ENCODE peak calls at places on chromosomes 3 and 15, in four cellular contexts. One of them, this sample, is unnamed.

GRCh38 chr3:129358177-129359101 is 70.0 kb downstream of the EFCAB12 start:
- DNase-seq in upper lobe of left lung: peak
- DNase-seq in HepG2: no peak
- DNase-seq in stomach: no peak
- DNase-seq in this sample: peak

GRCh38 chr3:128804017-128804816 is 75.2 kb upstream of the ACAD9 start:
- DNase-seq in upper lobe of left lung: no peak
- DNase-seq in stomach: no peak
- DNase-seq in HepG2: no peak
- DNase-seq in this sample: no peak

GRCh38 chr3:64184621-64185020 is 40.6 kb downstream of the PRICKLE2 start:
- DNase-seq in stomach: no peak
- DNase-seq in upper lobe of left lung: no peak
- DNase-seq in HepG2: no peak
- DNase-seq in this sample: no peak

GRCh38 chr3:56894912-56895431 is 93.2 kb upstream of the ARHGEF3 start:
- DNase-seq in HepG2: no peak
- DNase-seq in upper lobe of left lung: no peak
- DNase-seq in stomach: no peak
- DNase-seq in this sample: no peak

GRCh38 chr3:115836944-115837343 is 213.6 kb downstream of the GAP43 start:
- DNase-seq in upper lobe of left lung: no peak
- DNase-seq in HepG2: no peak
- DNase-seq in stomach: no peak
- DNase-seq in this sample: no peak

GRCh38 chr3:147398841-147399534 is 7.4 kb downstream of the ZIC4 start:
- DNase-seq in stomach: no peak
- DNase-seq in HepG2: no peak
- DNase-seq in upper lobe of left lung: no peak
- DNase-seq in this sample: no peak

GRCh38 chr3:171132873-171133272 is 106.4 kb upstream of the SLC2A2 start:
- DNase-seq in upper lobe of left lung: no peak
- DNase-seq in stomach: no peak
- DNase-seq in HepG2: no peak
- DNase-seq in this sample: no peak

GRCh38 chr3:51311055-51311454 is 74.0 kb upstream of the MANF start:
- DNase-seq in stomach: no peak
- DNase-seq in HepG2: peak
- DNase-seq in upper lobe of left lung: no peak
- DNase-seq in this sample: no peak

GRCh38 chr15:77186518-77187095 is 115.7 kb upstream of the TSPAN3 start:
- DNase-seq in stomach: no peak
- DNase-seq in HepG2: no peak
- DNase-seq in upper lobe of left lung: no peak
- DNase-seq in this sample: no peak

GRCh38 chr3:81914254-81914653 is 152.8 kb upstream of the GBE1 start:
- DNase-seq in HepG2: no peak
- DNase-seq in stomach: no peak
- DNase-seq in upper lobe of left lung: no peak
- DNase-seq in this sample: no peak

GRCh38 chr15:45157974-45158373 is 28.2 kb downstream of the DUOX1 start:
- DNase-seq in stomach: no peak
- DNase-seq in upper lobe of left lung: no peak
- DNase-seq in HepG2: no peak
- DNase-seq in this sample: no peak

GRCh38 chr3:166005126-166005525 is 167.9 kb upstream of the BCHE start:
- DNase-seq in upper lobe of left lung: no peak
- DNase-seq in HepG2: no peak
- DNase-seq in stomach: no peak
- DNase-seq in this sample: no peak

GRCh38 chr3:195062866-195063540 is 208.0 kb downstream of the XXYLT1 start:
- DNase-seq in upper lobe of left lung: no peak
- DNase-seq in HepG2: no peak
- DNase-seq in stomach: no peak
- DNase-seq in this sample: peak

GRCh38 chr3:10956991-10957390 is 35.6 kb upstream of the SLC6A1 start:
- DNase-seq in HepG2: no peak
- DNase-seq in upper lobe of left lung: no peak
- DNase-seq in stomach: no peak
- DNase-seq in this sample: no peak

GRCh38 chr3:120661106-120661962 is 20.7 kb downstream of the HGD start:
- DNase-seq in stomach: no peak
- DNase-seq in HepG2: no peak
- DNase-seq in upper lobe of left lung: no peak
- DNase-seq in this sample: no peak

GRCh38 chr3:112013058-112013783 is 14.5 kb downstream of the TAGLN3 start:
- DNase-seq in HepG2: peak
- DNase-seq in upper lobe of left lung: no peak
- DNase-seq in stomach: peak
- DNase-seq in this sample: peak

GRCh38 chr3:107705046-107705445 is 182.3 kb downstream of the BBX start:
- DNase-seq in stomach: no peak
- DNase-seq in upper lobe of left lung: no peak
- DNase-seq in HepG2: no peak
- DNase-seq in this sample: no peak

GRCh38 chr3:12875857-12876451 is 34.6 kb upstream of the RPL32 start:
- DNase-seq in upper lobe of left lung: peak
- DNase-seq in HepG2: no peak
- DNase-seq in stomach: peak
- DNase-seq in this sample: no peak

GRCh38 chr15:99708563-99708962 is 24.7 kb downstream of the LYSMD4 start:
- DNase-seq in HepG2: no peak
- DNase-seq in stomach: peak
- DNase-seq in upper lobe of left lung: no peak
- DNase-seq in this sample: no peak

GRCh38 chr3:58345457-58345856 is 12.8 kb downstream of the PXK start:
- DNase-seq in upper lobe of left lung: no peak
- DNase-seq in stomach: no peak
- DNase-seq in HepG2: no peak
- DNase-seq in this sample: no peak

GRCh38 chr3:54670269-54671000 is 257.4 kb downstream of the LRTM1 start:
- DNase-seq in stomach: no peak
- DNase-seq in upper lobe of left lung: no peak
- DNase-seq in HepG2: no peak
- DNase-seq in this sample: no peak

GRCh38 chr3:57952208-57952631 is 56.0 kb upstream of the FLNB start:
- DNase-seq in stomach: no peak
- DNase-seq in upper lobe of left lung: no peak
- DNase-seq in HepG2: peak
- DNase-seq in this sample: peak

GRCh38 chr15:93019971-93020370 is 69.0 kb downstream of the RGMA start:
- DNase-seq in stomach: no peak
- DNase-seq in HepG2: no peak
- DNase-seq in upper lobe of left lung: no peak
- DNase-seq in this sample: no peak

GRCh38 chr15:31200735-31201151 is 99.2 kb upstream of the TRPM1 start:
- DNase-seq in stomach: peak
- DNase-seq in HepG2: peak
- DNase-seq in upper lobe of left lung: peak
- DNase-seq in this sample: peak

GRCh38 chr15:48803877-48804276 is 7.0 kb downstream of the CEP152 start:
- DNase-seq in upper lobe of left lung: no peak
- DNase-seq in HepG2: no peak
- DNase-seq in stomach: no peak
- DNase-seq in this sample: no peak

GRCh38 chr15:90079619-90080559 is 22.4 kb downstream of the IDH2 start:
- DNase-seq in HepG2: no peak
- DNase-seq in upper lobe of left lung: peak
- DNase-seq in stomach: no peak
- DNase-seq in this sample: no peak

GRCh38 chr3:137294139-137294538 is 336.4 kb downstream of the IL20RB start:
- DNase-seq in upper lobe of left lung: no peak
- DNase-seq in HepG2: no peak
- DNase-seq in stomach: no peak
- DNase-seq in this sample: no peak

GRCh38 chr3:184314363-184314699 is at the start of gene EIF4G1:
- DNase-seq in upper lobe of left lung: peak
- DNase-seq in HepG2: peak
- DNase-seq in stomach: peak
- DNase-seq in this sample: peak
- TF ChIP-seq POLR2A in upper lobe of left lung: no peak
- TF ChIP-seq POLR2A in HepG2: peak
- TF ChIP-seq POLR2A in stomach: no peak
- TF ChIP-seq POLR2A in this sample: no peak

GRCh38 chr3:42130329-42131070 is 39.3 kb downstream of the TRAK1 start:
- DNase-seq in stomach: peak
- DNase-seq in upper lobe of left lung: no peak
- DNase-seq in HepG2: peak
- DNase-seq in this sample: no peak
- TF ChIP-seq POLR2AphosphoS5 in stomach: peak
- TF ChIP-seq POLR2AphosphoS5 in upper lobe of left lung: no peak
- TF ChIP-seq POLR2AphosphoS5 in HepG2: no peak
- TF ChIP-seq POLR2AphosphoS5 in this sample: no peak

DNA sequence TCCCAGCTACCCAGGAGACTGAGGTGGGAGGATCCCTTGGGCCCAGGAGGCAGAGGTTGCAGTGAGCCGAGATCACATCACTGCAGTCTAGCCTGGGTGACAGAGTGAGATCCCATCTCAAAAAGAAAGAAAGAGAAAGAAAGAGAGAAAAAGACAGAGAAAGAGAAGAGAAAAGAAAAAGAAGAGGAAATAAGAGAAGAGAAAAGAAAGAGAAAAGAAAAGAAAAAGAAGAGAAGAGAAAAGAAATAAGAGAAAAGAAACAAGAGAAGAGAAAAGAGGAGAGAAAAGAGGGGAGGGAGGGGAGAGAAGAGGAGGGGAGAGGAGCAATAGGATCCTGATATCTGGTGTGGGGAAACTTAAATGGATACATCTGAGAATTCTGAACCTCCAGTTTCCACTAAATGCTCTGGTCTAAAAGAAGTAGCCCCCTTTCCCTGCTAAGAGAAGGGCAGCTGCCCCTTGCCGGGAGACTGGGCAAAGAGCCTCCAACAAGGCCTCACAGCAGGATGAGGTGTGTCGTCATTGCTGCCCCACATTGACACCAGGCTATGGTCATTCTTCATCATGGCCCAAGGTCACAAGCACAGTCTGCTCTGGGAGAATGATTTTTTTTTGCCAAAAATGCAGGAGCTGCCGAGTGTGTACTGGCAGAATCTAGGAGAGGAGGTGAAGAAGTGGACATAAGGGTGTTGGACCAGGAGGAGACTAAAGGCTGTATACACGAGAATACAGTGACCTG is 21.1 kb upstream of the COMMD4 start:
- DNase-seq in upper lobe of left lung: no peak
- DNase-seq in stomach: no peak
- DNase-seq in HepG2: no peak
- DNase-seq in this sample: no peak
- TF ChIP-seq CTCF in upper lobe of left lung: no peak
- TF ChIP-seq CTCF in stomach: no peak
- TF ChIP-seq CTCF in HepG2: no peak
- TF ChIP-seq CTCF in this sample: no peak

GRCh38 chr15:65870889-65871533 is 1.7 kb downstream of the RAB11A start:
- DNase-seq in stomach: no peak
- DNase-seq in upper lobe of left lung: no peak
- DNase-seq in HepG2: peak
- DNase-seq in this sample: no peak
- TF ChIP-seq POLR2A in stomach: no peak
- TF ChIP-seq POLR2A in upper lobe of left lung: no peak
- TF ChIP-seq POLR2A in HepG2: no peak
- TF ChIP-seq POLR2A in this sample: no peak

DNA sequence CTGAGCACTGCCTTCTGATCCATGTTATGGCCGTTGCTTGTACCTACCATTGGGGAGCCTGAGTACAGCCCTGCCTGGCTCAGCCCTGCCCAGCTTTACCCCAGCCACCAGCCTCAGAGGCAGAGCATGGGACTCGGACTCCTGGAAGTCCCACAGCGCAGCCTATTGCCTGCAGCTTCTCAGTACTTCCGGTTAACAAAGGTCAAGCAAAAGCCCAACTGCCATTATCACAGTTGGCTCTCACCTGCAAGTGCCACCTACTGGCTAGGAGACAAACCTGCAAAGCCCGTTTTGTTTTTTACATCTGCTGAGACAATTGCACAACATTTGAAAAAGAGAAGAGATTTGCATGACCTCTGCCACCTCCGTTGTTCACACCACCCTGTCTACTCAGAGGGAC is 1081.7 kb downstream of the NAALADL2 start:
- DNase-seq in HepG2: peak
- DNase-seq in stomach: no peak
- DNase-seq in upper lobe of left lung: peak
- DNase-seq in this sample: peak
- TF ChIP-seq POLR2AphosphoS5 in HepG2: no peak
- TF ChIP-seq POLR2AphosphoS5 in stomach: no peak
- TF ChIP-seq POLR2AphosphoS5 in upper lobe of left lung: no peak
- TF ChIP-seq POLR2AphosphoS5 in this sample: no peak

GRCh38 chr3:16723994-16724393 is 118.8 kb upstream of the DAZL start:
- DNase-seq in stomach: no peak
- DNase-seq in upper lobe of left lung: no peak
- DNase-seq in HepG2: no peak
- DNase-seq in this sample: no peak
- TF ChIP-seq CTCF in stomach: no peak
- TF ChIP-seq CTCF in upper lobe of left lung: no peak
- TF ChIP-seq CTCF in HepG2: no peak
- TF ChIP-seq CTCF in this sample: no peak

GRCh38 chr3:156689589-156689988 is 15.2 kb downstream of the TIPARP start:
- DNase-seq in upper lobe of left lung: no peak
- DNase-seq in HepG2: peak
- DNase-seq in stomach: no peak
- DNase-seq in this sample: no peak
- TF ChIP-seq POLR2A in upper lobe of left lung: no peak
- TF ChIP-seq POLR2A in HepG2: no peak
- TF ChIP-seq POLR2A in stomach: no peak
- TF ChIP-seq POLR2A in this sample: no peak

GRCh38 chr3:71305246-71306206 is 278.0 kb downstream of the FOXP1 start:
- DNase-seq in stomach: peak
- DNase-seq in HepG2: peak
- DNase-seq in upper lobe of left lung: no peak
- DNase-seq in this sample: peak
- TF ChIP-seq POLR2AphosphoS5 in stomach: no peak
- TF ChIP-seq POLR2AphosphoS5 in HepG2: peak
- TF ChIP-seq POLR2AphosphoS5 in upper lobe of left lung: no peak
- TF ChIP-seq POLR2AphosphoS5 in this sample: no peak

This sample was measured in spleen.